ENCODE peak calls at places on chromosomes 6 and 20, in nine cellular contexts. L, Y, F, C, H, K, M, B and S are unnamed samples.

GRCh38 chr6:96967957-96968871 is 43.7 kb downstream of the KLHL32 start:
- DNase-seq in L (no peak), Y (no peak), F (no peak), C (no peak), H (no peak), K (no peak), M (no peak), B (no peak), S (no peak)

GRCh38 chr20:15236812-15237211 is 899.4 kb upstream of the FLRT3 start:
- DNase-seq in L (peak), Y (no peak), F (no peak), C (peak), H (no peak), K (peak), M (peak), B (peak), S (peak)

GRCh38 chr20:44615169-44615791 is 32.9 kb downstream of the PKIG start:
- DNase-seq in L (no peak), Y (no peak), F (no peak), C (no peak), H (no peak), K (no peak), M (no peak), B (no peak), S (no peak)

GRCh38 chr20:25033941-25034335 is 24.0 kb downstream of the ACSS1 start:
- DNase-seq in L (no peak), Y (no peak), F (no peak), C (no peak), H (no peak), K (no peak), M (no peak), B (no peak), S (no peak)

GRCh38 chr6:26223677-26224546 is 136.7 kb downstream of the HFE start:
- DNase-seq in L (peak), Y (no peak), F (peak), C (peak), H (peak), K (peak), M (peak), B (no peak), S (peak)

GRCh38 chr20:3805594-3806264 is 9.6 kb downstream of the CDC25B start:
- DNase-seq in L (peak), Y (no peak), F (no peak), C (no peak), H (no peak), K (no peak), M (peak), B (no peak), S (peak)

GRCh38 chr20:16260911-16261310 is 312.3 kb downstream of the KIF16B start:
- DNase-seq in L (no peak), Y (no peak), F (no peak), C (no peak), H (no peak), K (no peak), M (peak), B (no peak), S (no peak)

GRCh38 chr6:33583591-33584155 is 3.6 kb upstream of the BAK1 start:
- DNase-seq in L (no peak), Y (no peak), F (peak), C (no peak), H (no peak), K (peak), M (peak), B (no peak), S (no peak)

GRCh38 chr6:7541175-7542064 is at the start of gene DSP:
- DNase-seq in L (peak), Y (no peak), F (peak), C (peak), H (no peak), K (peak), M (peak), B (no peak), S (peak)

GRCh38 chr20:22371843-22372242 is 212.5 kb downstream of the FOXA2 start:
- DNase-seq in L (no peak), Y (no peak), F (no peak), C (no peak), H (no peak), K (no peak), M (no peak), B (peak), S (no peak)

GRCh38 chr20:60490184-60490583 is 532.0 kb downstream of the CDH26 start:
- DNase-seq in L (no peak), Y (no peak), F (no peak), C (no peak), H (no peak), K (no peak), M (no peak), B (no peak), S (no peak)

GRCh38 chr6:3337521-3338350 is 79.0 kb downstream of the PSMG4 start:
- DNase-seq in L (peak), Y (no peak), F (no peak), C (peak), H (no peak), K (no peak), M (no peak), B (no peak), S (no peak)

GRCh38 chr20:63151554-63152321 is 64.2 kb downstream of the YTHDF1 start:
- DNase-seq in L (no peak), Y (no peak), F (no peak), C (no peak), H (no peak), K (no peak), M (peak), B (no peak), S (no peak)

GRCh38 chr6:33815854-33816253 is 12.1 kb upstream of the MLN start:
- DNase-seq in L (peak), Y (no peak), F (peak), C (no peak), H (no peak), K (peak), M (peak), B (peak), S (peak)

GRCh38 chr6:5379647-5380242 is 118.4 kb downstream of the FARS2 start:
- DNase-seq in L (peak), Y (no peak), F (peak), C (peak), H (no peak), K (peak), M (peak), B (peak), S (peak)

GRCh38 chr6:99553888-99554287 is 14.6 kb downstream of the CCNC start:
- DNase-seq in L (no peak), Y (no peak), F (no peak), C (no peak), H (no peak), K (no peak), M (no peak), B (no peak), S (no peak)